ENCODE peak calls at places on chromosomes 4 and X, in ten cellular contexts. J is transverse colon, T is HCT116, H is GM12878, D is breast epithelium, U is K562, Z is GM23338, E is sigmoid colon, C is SK-N-SH, Y is stomach. I is an unnamed sample.

GRCh38 chr4:167290684-167291083 is 56.4 kb upstream of the SPOCK3 start:
- DNase-seq in J (no peak), T (peak; percentile 7), H (no peak), D (no peak), U (no peak), Z (peak; percentile 65), E (no peak), C (peak; percentile 9), Y (no peak), I (no peak)

GRCh38 chr4:167216783-167217182 is 17.5 kb downstream of the SPOCK3 start:
- DNase-seq in J (no peak), T (no peak), H (no peak), D (no peak), U (no peak), Z (no peak), E (no peak), C (no peak), Y (no peak), I (no peak)

GRCh38 chr4:33054161-33054560 is 2334.0 kb downstream of the PCDH7 start:
- DNase-seq in J (no peak), T (no peak), H (no peak), D (no peak), U (no peak), Z (no peak), E (no peak), C (no peak), Y (no peak), I (no peak)

GRCh38 chrX:67544871-67545771 is 1.3 kb downstream of the AR start:
- DNase-seq in J (no peak), T (no peak), H (no peak), D (no peak), U (no peak), Z (peak; percentile 30), E (peak; percentile 63), C (peak; percentile 15), Y (no peak), I (peak; percentile 5)

GRCh38 chr4:11106190-11106589 is 322.5 kb downstream of the HS3ST1 start:
- DNase-seq in J (no peak), T (no peak), H (no peak), D (no peak), U (no peak), Z (no peak), E (no peak), C (no peak), Y (no peak), I (no peak)

GRCh38 chr4:85986266-85986665 is 373.6 kb downstream of the MAPK10 start:
- DNase-seq in J (no peak), T (no peak), H (no peak), D (no peak), U (no peak), Z (no peak), E (no peak), C (no peak), Y (no peak), I (no peak)

GRCh38 chr4:161577604-161578301 is 586.0 kb downstream of the FSTL5 start:
- DNase-seq in J (no peak), T (no peak), H (no peak), D (no peak), U (no peak), Z (no peak), E (no peak), C (no peak), Y (no peak), I (no peak)

GRCh38 chrX:119757979-119758681 is at the start of gene SOWAHD:
- DNase-seq in J (peak; percentile 75), T (no peak), H (no peak), D (no peak), U (peak; percentile 52), Z (peak; percentile 73), E (peak; percentile 68), C (peak; percentile 63), Y (peak; percentile 55), I (no peak)

GRCh38 chr4:112540695-112541094 is 24.7 kb upstream of the NEUROG2 start:
- DNase-seq in J (no peak), T (no peak), H (no peak), D (no peak), U (no peak), Z (no peak), E (no peak), C (no peak), Y (no peak), I (no peak)

GRCh38 chr4:112550728-112551127 is 34.7 kb upstream of the NEUROG2 start:
- DNase-seq in J (no peak), T (no peak), H (no peak), D (no peak), U (no peak), Z (no peak), E (no peak), C (no peak), Y (no peak), I (no peak)

GRCh38 chr4:112546476-112546875 is 30.5 kb upstream of the NEUROG2 start:
- DNase-seq in J (no peak), T (no peak), H (no peak), D (no peak), U (no peak), Z (no peak), E (no peak), C (no peak), Y (no peak), I (no peak)
- TF ChIP-seq POLR2AphosphoS5 in J (no peak), T (no peak), H (no peak), D (no peak), U (no peak), Z (no peak), E (no peak), C (no peak), Y (no peak), I (no peak)

DNA sequence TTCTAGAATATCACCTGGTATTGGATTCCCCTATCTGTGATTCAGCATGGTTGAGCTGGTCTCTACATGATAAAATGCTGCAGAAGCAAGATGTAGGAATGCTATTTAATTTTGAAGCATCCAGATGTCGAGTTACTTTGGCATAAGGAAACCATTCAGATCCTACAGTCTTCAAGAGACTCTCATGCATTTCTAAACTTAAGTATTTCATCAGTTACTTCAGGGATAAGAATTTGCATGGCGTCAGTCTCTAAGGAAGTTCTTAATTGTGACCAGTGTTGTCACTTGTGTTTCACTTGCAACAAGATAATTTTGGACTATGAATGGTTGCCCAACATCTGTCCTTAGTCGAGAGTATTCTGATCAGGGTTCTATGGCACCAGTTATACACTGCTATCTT is 192.4 kb downstream of the CCNG2 start:
- DNase-seq in J (no peak), T (no peak), H (no peak), D (no peak), U (no peak), Z (no peak), E (no peak), C (no peak), Y (no peak), I (no peak)
- H3K4me1 ChIP-seq in J (peaks cover 9% of the 10 kb centered on the region), T (no peaks in the 10 kb centered on the region), H (no peaks in the 10 kb centered on the region), D (no peaks in the 10 kb centered on the region), U (no peaks in the 10 kb centered on the region), Z (peaks cover 4% of the 10 kb centered on the region), E (no peaks in the 10 kb centered on the region), C (no peaks in the 10 kb centered on the region), Y (peaks cover 20% of the 10 kb centered on the region), I (no peaks in the 10 kb centered on the region)

GRCh38 chr4:139663561-139664138 is 2.0 kb upstream of the MGST2 start:
- DNase-seq in J (no peak), T (no peak), H (no peak), D (no peak), U (no peak), Z (no peak), E (no peak), C (no peak), Y (no peak), I (no peak)

GRCh38 chr4:139659735-139660424 is 5.7 kb upstream of the MGST2 start:
- DNase-seq in J (no peak), T (no peak), H (no peak), D (no peak), U (no peak), Z (no peak), E (no peak), C (no peak), Y (no peak), I (no peak)

GRCh38 chr4:139658983-139659382 is 6.6 kb upstream of the MGST2 start:
- DNase-seq in J (no peak), T (no peak), H (no peak), D (no peak), U (no peak), Z (no peak), E (no peak), C (no peak), Y (no peak), I (no peak)

GRCh38 chr4:139658185-139658584 is 7.4 kb upstream of the MGST2 start:
- DNase-seq in J (no peak), T (no peak), H (no peak), D (no peak), U (no peak), Z (peak; percentile 43), E (no peak), C (no peak), Y (no peak), I (no peak)

DNA sequence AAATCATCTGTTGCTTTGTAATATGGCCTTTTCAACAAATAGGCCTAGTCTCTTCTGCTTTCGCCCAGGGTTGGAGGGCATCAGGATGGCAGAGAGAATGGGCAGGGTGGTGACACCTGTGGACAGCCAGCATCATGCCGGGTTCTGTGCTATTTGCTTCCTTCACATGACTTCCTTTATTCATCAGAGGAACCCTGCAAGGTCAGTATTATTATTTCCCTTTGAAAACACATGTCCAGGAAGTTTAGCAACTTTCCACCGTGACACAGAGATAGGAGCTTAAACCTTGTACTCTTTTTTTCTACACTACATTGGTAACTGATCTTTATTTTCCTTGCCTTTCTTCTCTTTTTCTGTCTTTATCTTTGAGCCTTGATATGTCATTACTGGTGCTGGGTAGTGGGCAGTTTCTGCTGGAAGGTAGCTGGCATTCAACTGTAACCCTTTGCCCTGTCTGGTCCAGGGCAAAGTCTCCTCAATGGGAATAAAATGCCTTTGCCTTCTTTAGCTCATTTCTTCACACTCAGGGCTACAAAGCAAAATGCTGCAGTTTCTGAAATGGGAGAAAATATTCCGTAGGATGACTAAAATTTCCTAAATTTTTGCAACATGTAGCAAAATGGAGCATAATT is 5.0 kb upstream of the MGST2 start:
- DNase-seq in J (no peak), T (no peak), H (no peak), D (no peak), U (no peak), Z (no peak), E (no peak), C (no peak), Y (no peak), I (no peak)
- TF ChIP-seq POLR2AphosphoS5 in J (no peak), T (no peak), H (no peak), D (no peak), U (no peak), Z (no peak), E (no peak), C (no peak), Y (no peak), I (no peak)

DNA sequence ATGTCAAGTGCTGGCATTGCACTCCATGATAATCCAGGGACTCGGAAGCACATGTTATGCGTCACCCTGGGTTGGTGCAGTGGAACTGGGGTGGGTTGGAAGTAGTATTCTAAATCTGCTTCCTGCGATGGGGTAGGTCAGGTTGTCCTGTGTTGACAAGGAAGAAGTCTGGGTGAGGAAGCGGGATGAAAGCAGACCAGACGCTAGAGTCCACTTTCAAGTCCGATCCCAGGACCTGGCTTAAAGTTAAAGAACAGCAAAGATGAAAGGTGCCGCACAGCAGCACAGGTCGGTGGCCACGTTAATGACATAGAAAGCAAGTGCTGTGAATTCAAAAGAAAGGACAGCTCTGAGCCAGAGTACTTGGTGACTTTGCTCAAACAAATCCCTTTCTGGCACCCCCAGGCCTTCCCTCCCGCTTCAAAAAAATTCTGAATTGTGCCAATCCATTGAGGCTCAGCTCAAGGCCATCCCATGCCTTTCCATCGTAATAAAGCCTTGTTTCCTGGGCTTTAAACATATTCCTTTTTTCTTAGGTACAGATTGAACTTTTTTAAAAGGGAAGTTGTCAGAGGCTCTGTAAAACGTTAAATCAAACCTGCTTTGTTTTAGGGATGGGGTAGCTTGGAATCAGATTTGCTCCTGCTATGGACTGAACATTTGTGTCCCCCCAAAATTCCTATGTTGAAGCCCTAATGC is 117.7 kb downstream of the PTTG2 start:
- DNase-seq in J (no peak), T (no peak), H (no peak), D (no peak), U (no peak), Z (no peak), E (no peak), C (no peak), Y (no peak), I (no peak)
- H3K4me1 ChIP-seq in J (peaks cover 34% of the 10 kb centered on the region), T (peaks cover 26% of the 10 kb centered on the region), H (peaks cover 48% of the 10 kb centered on the region), D (no peaks in the 10 kb centered on the region), U (peaks cover 13% of the 10 kb centered on the region), Z (no peaks in the 10 kb centered on the region), E (peaks cover 69% of the 10 kb centered on the region), C (peaks cover 19% of the 10 kb centered on the region), Y (peaks cover 77% of the 10 kb centered on the region), I (peaks cover 8% of the 10 kb centered on the region)